ENCODE peak calls at places on chromosomes 16 and 17, in six cellular contexts. One of them, this sample, is unnamed.

GRCh38 chr17:68170246-68170645 is 77.6 kb upstream of the AMZ2 start:
- DNase-seq in testis: no peak
- DNase-seq in tibial artery: no peak
- DNase-seq in endothelial cell: no peak
- DNase-seq in A549: no peak
- DNase-seq in RWPE1: no peak
- DNase-seq in this sample: no peak

GRCh38 chr16:10922328-10923145 is 19.7 kb downstream of the DEXI start:
- DNase-seq in testis: peak
- DNase-seq in tibial artery: peak
- DNase-seq in A549: no peak
- DNase-seq in endothelial cell: no peak
- DNase-seq in RWPE1: no peak
- DNase-seq in this sample: no peak

GRCh38 chr17:7747586-7747985 is 30.0 kb downstream of the DNAH2 start:
- DNase-seq in RWPE1: no peak
- DNase-seq in testis: no peak
- DNase-seq in tibial artery: no peak
- DNase-seq in A549: no peak
- DNase-seq in endothelial cell: no peak
- DNase-seq in this sample: no peak

GRCh38 chr17:73592531-73592961 is 51.7 kb downstream of the SDK2 start:
- DNase-seq in testis: no peak
- DNase-seq in RWPE1: no peak
- DNase-seq in endothelial cell: no peak
- DNase-seq in A549: no peak
- DNase-seq in tibial artery: no peak
- DNase-seq in this sample: no peak

GRCh38 chr17:70168044-70168978 is 1.0 kb upstream of the KCNJ2 start:
- DNase-seq in tibial artery: peak
- DNase-seq in A549: peak
- DNase-seq in endothelial cell: peak
- DNase-seq in RWPE1: no peak
- DNase-seq in testis: peak
- DNase-seq in this sample: peak

GRCh38 chr17:82065193-82065637 is 389 bp downstream of the DUS1L start:
- DNase-seq in endothelial cell: peak
- DNase-seq in tibial artery: no peak
- DNase-seq in A549: no peak
- DNase-seq in RWPE1: peak
- DNase-seq in testis: no peak
- DNase-seq in this sample: no peak

GRCh38 chr16:29664133-29664912 is 1.3 kb downstream of the SPN start:
- DNase-seq in testis: no peak
- DNase-seq in RWPE1: no peak
- DNase-seq in tibial artery: no peak
- DNase-seq in A549: no peak
- DNase-seq in endothelial cell: no peak
- DNase-seq in this sample: no peak

GRCh38 chr17:13074026-13074425 is 56.2 kb upstream of the ELAC2 start:
- DNase-seq in RWPE1: peak
- DNase-seq in tibial artery: no peak
- DNase-seq in A549: peak
- DNase-seq in endothelial cell: no peak
- DNase-seq in testis: no peak
- DNase-seq in this sample: peak

GRCh38 chr17:28579526-28579925 is 2.8 kb upstream of the ALDOC start:
- DNase-seq in testis: no peak
- DNase-seq in A549: no peak
- DNase-seq in endothelial cell: no peak
- DNase-seq in tibial artery: no peak
- DNase-seq in RWPE1: no peak
- DNase-seq in this sample: no peak

GRCh38 chr16:82660078-82660645 is 33.4 kb downstream of the CDH13 start:
- DNase-seq in A549: no peak
- DNase-seq in RWPE1: no peak
- DNase-seq in tibial artery: no peak
- DNase-seq in testis: no peak
- DNase-seq in endothelial cell: no peak
- DNase-seq in this sample: peak

GRCh38 chr17:33500141-33500540 is 207.0 kb upstream of the ASIC2 start:
- DNase-seq in testis: no peak
- DNase-seq in tibial artery: no peak
- DNase-seq in endothelial cell: no peak
- DNase-seq in RWPE1: no peak
- DNase-seq in A549: no peak
- DNase-seq in this sample: no peak

GRCh38 chr16:8571061-8571596 is 19.2 kb downstream of the TMEM114 start:
- DNase-seq in testis: no peak
- DNase-seq in endothelial cell: no peak
- DNase-seq in tibial artery: no peak
- DNase-seq in RWPE1: no peak
- DNase-seq in A549: peak
- DNase-seq in this sample: peak

GRCh38 chr17:39607057-39607850 is 466 bp downstream of the NEUROD2 start:
- DNase-seq in RWPE1: no peak
- DNase-seq in testis: no peak
- DNase-seq in tibial artery: no peak
- DNase-seq in endothelial cell: no peak
- DNase-seq in A549: no peak
- DNase-seq in this sample: no peak

GRCh38 chr17:296906-297690 is 55.5 kb downstream of the RPH3AL start:
- DNase-seq in tibial artery: peak
- DNase-seq in A549: no peak
- DNase-seq in endothelial cell: no peak
- DNase-seq in RWPE1: no peak
- DNase-seq in testis: no peak
- DNase-seq in this sample: no peak

DNA sequence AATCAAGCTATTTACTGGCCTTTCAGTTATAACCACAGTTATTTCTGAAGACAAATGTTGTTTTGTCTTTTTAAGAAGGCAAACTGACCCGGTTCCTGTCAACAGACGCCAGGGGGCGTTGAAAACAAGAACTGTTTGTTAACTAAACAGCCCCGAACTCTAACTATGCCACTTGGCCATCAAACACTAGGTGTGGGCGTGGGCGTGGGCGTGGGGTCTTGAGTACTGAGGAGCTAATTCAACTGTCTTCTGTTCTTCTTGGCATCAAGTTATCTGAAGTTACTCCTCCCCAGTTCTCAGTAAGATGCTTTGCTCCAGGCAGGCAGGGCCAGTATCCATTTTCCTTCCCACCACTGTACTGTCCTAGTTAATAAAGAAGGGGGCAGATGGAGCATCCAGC is 63.3 kb upstream of the MTMR4 start:
- DNase-seq in A549: peak
- DNase-seq in endothelial cell: peak
- DNase-seq in testis: peak
- DNase-seq in RWPE1: peak
- DNase-seq in tibial artery: peak
- DNase-seq in this sample: peak
- TF ChIP-seq CTCF in A549: peak
- TF ChIP-seq CTCF in endothelial cell: peak
- TF ChIP-seq CTCF in testis: peak
- TF ChIP-seq CTCF in RWPE1: peak
- TF ChIP-seq CTCF in tibial artery: peak
- TF ChIP-seq CTCF in this sample: peak

DNA sequence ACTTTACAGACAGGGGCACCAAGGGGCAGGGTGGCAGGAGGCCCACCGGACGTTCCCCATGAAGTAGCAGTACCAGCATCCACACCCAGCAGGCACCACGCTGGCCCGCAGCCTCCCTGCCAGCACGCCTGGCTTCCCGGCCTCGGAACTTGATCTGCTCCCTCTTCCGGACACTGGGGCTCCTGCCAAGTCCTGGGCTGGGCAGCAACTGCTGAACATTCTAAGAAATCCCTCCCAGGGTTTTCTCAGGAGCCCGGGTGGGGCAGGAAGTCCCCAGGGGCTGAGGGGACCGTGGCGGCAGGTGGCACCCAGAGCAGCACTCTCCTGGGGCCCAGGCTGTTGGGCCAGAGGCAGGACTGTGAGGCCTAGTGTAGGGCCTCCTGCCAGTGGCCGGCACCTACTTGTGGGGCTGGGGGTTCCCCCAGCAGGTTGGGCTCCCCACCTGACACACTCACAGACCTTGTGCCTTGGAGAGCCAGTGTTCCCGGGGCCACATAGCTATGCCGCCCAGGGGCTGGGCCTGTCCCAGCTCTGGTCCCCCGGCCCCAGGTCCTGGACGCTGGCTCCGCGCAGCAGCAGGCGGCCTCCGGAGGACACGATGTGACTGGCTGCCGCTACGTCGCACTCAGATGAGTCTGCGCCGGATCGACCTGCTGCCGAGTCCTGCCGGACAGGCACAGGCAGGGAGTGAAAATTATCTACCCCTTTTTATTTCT is 86.2 kb upstream of the CBX4 start:
- DNase-seq in RWPE1: peak
- DNase-seq in A549: peak
- DNase-seq in tibial artery: no peak
- DNase-seq in endothelial cell: no peak
- DNase-seq in testis: peak
- DNase-seq in this sample: no peak
- TF ChIP-seq CTCF in RWPE1: no peak
- TF ChIP-seq CTCF in A549: no peak
- TF ChIP-seq CTCF in tibial artery: no peak
- TF ChIP-seq CTCF in endothelial cell: no peak
- TF ChIP-seq CTCF in testis: no peak
- TF ChIP-seq CTCF in this sample: no peak

GRCh38 chr17:80145076-80146075 is 1.6 kb downstream of the EIF4A3 start:
- DNase-seq in RWPE1: no peak
- DNase-seq in endothelial cell: no peak
- DNase-seq in tibial artery: no peak
- DNase-seq in testis: peak
- DNase-seq in A549: no peak
- DNase-seq in this sample: no peak

GRCh38 chr17:80142929-80143328 is 4.0 kb downstream of the EIF4A3 start:
- DNase-seq in RWPE1: no peak
- DNase-seq in endothelial cell: no peak
- DNase-seq in testis: no peak
- DNase-seq in tibial artery: no peak
- DNase-seq in A549: no peak
- DNase-seq in this sample: no peak

GRCh38 chr17:80147035-80147939 is at the start of gene EIF4A3:
- DNase-seq in testis: peak
- DNase-seq in A549: peak
- DNase-seq in endothelial cell: peak
- DNase-seq in tibial artery: peak
- DNase-seq in RWPE1: peak
- DNase-seq in this sample: peak

GRCh38 chr17:80141463-80142165 is 5.3 kb downstream of the EIF4A3 start:
- DNase-seq in testis: no peak
- DNase-seq in tibial artery: no peak
- DNase-seq in endothelial cell: no peak
- DNase-seq in A549: no peak
- DNase-seq in RWPE1: no peak
- DNase-seq in this sample: no peak

DNA sequence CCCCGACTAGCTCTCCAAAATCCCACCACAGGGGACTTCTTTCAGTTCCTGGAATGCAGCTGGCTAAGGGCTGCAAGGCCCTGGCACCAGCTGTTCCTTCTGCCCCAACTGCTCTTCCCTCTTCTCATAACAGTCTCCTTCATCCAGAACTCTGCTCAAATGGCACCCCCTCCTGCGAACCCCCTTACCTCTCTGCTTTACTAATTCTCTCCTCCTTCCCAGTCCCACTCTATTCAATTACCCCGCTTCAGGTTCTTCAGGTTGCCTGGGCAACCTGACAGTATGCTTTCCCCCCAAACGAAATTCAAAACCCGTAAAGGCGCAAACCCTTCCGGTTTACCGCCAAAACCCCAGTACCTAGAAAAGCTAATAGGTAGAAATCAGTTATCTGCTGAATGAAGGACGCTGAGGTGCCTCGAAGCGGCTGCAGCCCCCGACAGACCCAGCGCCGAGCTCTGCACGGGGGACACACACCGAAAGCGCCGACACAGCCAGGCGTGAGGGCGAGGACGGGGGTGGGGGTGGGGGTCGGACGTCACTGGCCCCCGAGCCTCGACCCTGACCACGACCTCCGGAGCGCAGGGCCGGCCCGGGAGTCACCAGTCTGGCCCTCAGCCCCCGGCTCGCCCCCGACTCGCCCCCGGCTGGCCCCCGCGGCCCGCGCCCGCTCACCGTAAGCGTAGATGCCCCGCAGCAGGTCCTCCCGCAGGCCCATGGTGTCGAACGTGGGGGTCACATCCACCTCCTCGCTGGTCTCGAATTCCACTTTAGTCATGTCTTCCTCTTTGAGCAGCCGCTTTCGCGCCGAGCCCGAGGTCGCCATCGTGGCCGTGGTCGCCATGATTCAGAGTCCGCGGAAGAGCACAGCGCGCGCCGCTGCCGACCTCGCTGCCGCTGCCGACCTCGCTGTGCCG is 550 bp downstream of the EIF4A3 start:
- DNase-seq in RWPE1: no peak
- DNase-seq in testis: peak
- DNase-seq in A549: peak
- DNase-seq in endothelial cell: peak
- DNase-seq in tibial artery: no peak
- DNase-seq in this sample: peak
- TF ChIP-seq CTCF in RWPE1: no peak
- TF ChIP-seq CTCF in testis: no peak
- TF ChIP-seq CTCF in A549: no peak
- TF ChIP-seq CTCF in endothelial cell: no peak
- TF ChIP-seq CTCF in tibial artery: no peak
- TF ChIP-seq CTCF in this sample: no peak

GRCh38 chr16:81417210-81417609 is 27.4 kb upstream of the CMIP start:
- DNase-seq in tibial artery: no peak
- DNase-seq in A549: no peak
- DNase-seq in testis: no peak
- DNase-seq in endothelial cell: no peak
- DNase-seq in RWPE1: no peak
- DNase-seq in this sample: no peak

GRCh38 chr16:81413245-81413990 is 31.2 kb upstream of the CMIP start:
- DNase-seq in A549: no peak
- DNase-seq in testis: no peak
- DNase-seq in tibial artery: no peak
- DNase-seq in RWPE1: no peak
- DNase-seq in endothelial cell: no peak
- DNase-seq in this sample: no peak

GRCh38 chr16:81419806-81420205 is 24.8 kb upstream of the CMIP start:
- DNase-seq in RWPE1: no peak
- DNase-seq in endothelial cell: no peak
- DNase-seq in testis: no peak
- DNase-seq in A549: no peak
- DNase-seq in tibial artery: no peak
- DNase-seq in this sample: no peak

GRCh38 chr16:81416749-81417148 is 27.9 kb upstream of the CMIP start:
- DNase-seq in testis: no peak
- DNase-seq in A549: no peak
- DNase-seq in endothelial cell: no peak
- DNase-seq in RWPE1: no peak
- DNase-seq in tibial artery: no peak
- DNase-seq in this sample: no peak

DNA sequence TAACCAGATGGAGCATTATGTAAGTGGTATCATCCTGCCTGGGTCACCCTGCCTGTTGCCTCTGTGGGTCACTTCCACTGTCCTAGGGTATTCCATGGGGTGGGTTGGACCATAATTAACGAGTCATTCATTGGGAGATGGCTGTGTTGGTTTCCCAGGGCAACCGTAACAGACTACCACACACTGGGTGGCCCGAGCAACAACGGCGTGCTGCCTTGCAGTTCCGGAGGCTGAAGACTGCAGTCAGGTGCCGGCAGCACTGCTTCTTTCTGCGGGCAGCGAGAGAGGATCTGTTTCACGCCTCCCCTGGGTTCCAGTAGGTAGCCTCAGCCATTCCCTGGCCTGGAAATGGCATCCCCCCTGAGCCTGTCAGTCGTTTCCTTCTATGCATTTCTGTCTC is 28.9 kb upstream of the CMIP start:
- DNase-seq in tibial artery: no peak
- DNase-seq in A549: no peak
- DNase-seq in RWPE1: no peak
- DNase-seq in testis: no peak
- DNase-seq in endothelial cell: peak
- DNase-seq in this sample: no peak
- TF ChIP-seq CTCF in tibial artery: no peak
- TF ChIP-seq CTCF in A549: no peak
- TF ChIP-seq CTCF in RWPE1: no peak
- TF ChIP-seq CTCF in testis: no peak
- TF ChIP-seq CTCF in endothelial cell: no peak
- TF ChIP-seq CTCF in this sample: no peak

This sample was measured in A673.